ENCODE peak calls at places on chromosomes 12 and 14, in nine cellular contexts. Z is RWPE1; S is AG09309; N is transverse colon; O is endothelial cell; Y is foreskin keratinocyte; B is CD8-positive, alpha-beta T cell; X is left ventricle myocardium inferior; F is progenitor cell of endocrine pancreas. Q is an unnamed sample.

GRCh38 chr12:63826002-63826585 is 18.4 kb upstream of the SRGAP1 start:
- DNase-seq in N (no peak), Y (peak; percentile 43), B (no peak), F (no peak), O (no peak), S (peak; percentile 58), X (no peak), Z (peak; percentile 72), Q (no peak)

GRCh38 chr14:95652690-95653089 is 33.5 kb upstream of the TCL1B start:
- DNase-seq in X (no peak), Z (no peak), Y (no peak), B (no peak), F (no peak), N (no peak), O (no peak), S (no peak), Q (no peak)

GRCh38 chr14:32006267-32007110 is 70.6 kb upstream of the ARHGAP5 start:
- DNase-seq in S (no peak), F (no peak), B (no peak), Z (no peak), O (no peak), Y (no peak), X (no peak), N (no peak), Q (no peak)

GRCh38 chr14:102784892-102785597 is 7.8 kb downstream of the TRAF3 start:
- DNase-seq in S (no peak), Z (no peak), X (no peak), O (no peak), F (no peak), B (no peak), N (no peak), Y (no peak), Q (no peak)

GRCh38 chr12:90979936-90980335 is 24.8 kb downstream of the EPYC start:
- DNase-seq in O (no peak), B (no peak), Y (no peak), X (no peak), Z (no peak), N (no peak), F (no peak), S (peak; percentile 43), Q (no peak)

GRCh38 chr14:50666772-50667490 is 1.2 kb downstream of the SAV1 start:
- DNase-seq in O (peak; percentile 34), N (peak; percentile 56), B (peak; percentile 6), Y (peak; percentile 61), X (no peak), S (no peak), Z (no peak), F (no peak), Q (no peak)

GRCh38 chr12:53414756-53415417 is 8.8 kb upstream of the AMHR2 start:
- DNase-seq in Z (no peak), F (no peak), O (no peak), Y (no peak), N (no peak), B (no peak), S (no peak), X (no peak), Q (no peak)

GRCh38 chr12:13836116-13836515 is 145.3 kb downstream of the GRIN2B start:
- DNase-seq in O (no peak), Y (no peak), F (no peak), B (no peak), Z (no peak), N (no peak), S (no peak), X (no peak), Q (no peak)

GRCh38 chr12:12439636-12440035 is 82.8 kb downstream of the BORCS5 start:
- DNase-seq in S (no peak), B (no peak), X (no peak), O (no peak), N (no peak), Y (peak; percentile 94), F (no peak), Z (peak; percentile 90), Q (no peak)

GRCh38 chr12:122085571-122085970 is 7.0 kb downstream of the MLXIP start:
- DNase-seq in O (no peak), S (no peak), B (no peak), Z (no peak), Y (no peak), X (no peak), F (no peak), N (no peak), Q (no peak)

DNA sequence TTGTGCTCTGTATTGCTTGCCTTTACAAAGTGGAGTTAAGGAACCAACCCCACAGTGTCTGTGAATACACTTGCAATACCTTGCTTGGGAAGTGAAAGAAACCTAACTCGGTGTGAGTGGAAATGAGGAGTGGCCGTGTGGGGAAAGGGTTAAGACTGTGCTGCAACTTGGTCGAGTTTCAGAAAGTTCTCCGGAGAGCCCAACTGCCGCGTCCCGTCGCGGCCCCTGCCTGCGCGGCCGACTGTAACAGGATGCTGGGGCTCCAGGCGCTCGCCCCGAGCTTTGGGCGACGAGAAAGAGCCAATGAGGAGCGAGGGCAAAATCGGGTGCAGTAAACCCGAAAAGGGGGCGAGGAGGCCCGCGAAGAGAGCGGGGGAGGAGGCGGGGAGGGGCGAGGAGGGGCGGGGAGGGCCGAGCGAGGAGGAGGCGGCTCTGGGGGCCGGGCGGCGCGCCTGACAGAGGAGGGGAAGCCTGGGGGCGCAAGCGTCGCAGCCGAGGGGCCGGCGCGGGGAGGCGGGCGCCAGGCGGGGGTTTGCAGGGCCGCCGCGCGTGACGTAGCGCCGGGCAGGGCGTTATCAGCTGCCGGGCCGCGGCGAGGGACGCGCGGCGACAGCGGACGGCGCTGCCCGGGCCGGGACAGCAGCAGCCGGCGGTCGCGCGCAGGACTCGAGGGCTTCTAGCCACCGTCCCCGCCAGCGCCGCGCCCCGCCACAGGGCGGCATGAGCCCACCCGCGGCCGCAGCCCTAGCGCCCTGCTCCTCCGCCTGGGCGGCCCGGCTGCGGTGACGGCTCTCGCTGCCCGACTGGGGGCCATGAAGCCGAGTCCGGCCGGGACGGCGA is at the start of gene DACT1:
- DNase-seq in X (peak; percentile 76), B (peak; percentile 31), O (peak; percentile 54), F (peak; percentile 63), S (peak; percentile 57), Z (peak; percentile 17), Y (no peak), N (peak; percentile 50), Q (peak; percentile 51)
- TF ChIP-seq CTCF in X (no peak), B (no peak), O (no peak), F (no peak), S (no peak), Z (no peak), Y (no peak), N (no peak), Q (no peak)

GRCh38 chr14:55077155-55077554 is 25.7 kb downstream of the MAPK1IP1L start:
- DNase-seq in B (no peak), N (peak; percentile 37), X (no peak), Z (peak; percentile 40), F (no peak), S (no peak), Y (peak; percentile 94), O (no peak), Q (no peak)
- TF ChIP-seq CTCF in B (no peak), N (no peak), X (no peak), Z (no peak), F (no peak), S (no peak), Y (no peak), O (no peak), Q (no peak)

DNA sequence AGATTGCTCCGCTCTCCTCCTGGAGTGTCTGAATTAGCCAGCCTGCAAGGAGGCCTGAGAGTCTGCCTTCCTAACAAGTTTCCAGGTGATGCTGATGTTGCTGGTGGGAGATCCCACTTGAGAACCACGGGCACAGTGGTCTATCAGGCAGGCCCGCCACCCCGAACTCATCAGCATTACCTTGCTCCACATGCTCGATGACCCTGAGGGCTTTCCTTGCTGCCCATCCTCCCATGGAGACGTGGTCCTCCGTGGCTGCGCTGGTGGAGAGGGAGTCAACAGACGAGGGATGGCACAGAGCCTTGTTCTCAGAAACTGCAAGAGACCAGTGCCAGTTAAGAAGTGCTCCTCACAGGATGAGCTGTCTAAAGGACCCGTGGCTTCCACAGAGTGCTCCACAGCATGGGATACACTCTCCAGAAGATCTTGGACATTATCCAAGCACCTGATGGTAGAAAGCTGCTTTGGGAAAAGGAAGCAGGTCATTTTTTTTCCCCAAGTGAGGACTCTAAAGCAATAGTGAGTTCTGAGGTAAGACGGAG is 18.3 kb downstream of the HAL start:
- DNase-seq in X (no peak), Z (no peak), B (no peak), S (no peak), O (no peak), Y (no peak), N (no peak), F (no peak), Q (no peak)
- TF ChIP-seq CTCF in X (no peak), Z (no peak), B (no peak), S (no peak), O (no peak), Y (no peak), N (no peak), F (no peak), Q (no peak)

GRCh38 chr12:87670448-87670847 is 358.8 kb downstream of the C12orf50 start:
- DNase-seq in Y (no peak), X (no peak), Z (no peak), B (no peak), S (no peak), F (no peak), O (no peak), N (no peak), Q (no peak)

GRCh38 chr12:87671757-87672156 is 357.4 kb downstream of the C12orf50 start:
- DNase-seq in N (no peak), S (no peak), B (no peak), F (no peak), Z (no peak), Y (no peak), O (no peak), X (no peak), Q (no peak)

GRCh38 chr12:87661770-87662402 is 367.3 kb downstream of the C12orf50 start:
- DNase-seq in Y (peak; percentile 24), X (no peak), Z (peak; percentile 8), S (no peak), B (no peak), N (no peak), O (no peak), F (no peak), Q (no peak)

GRCh38 chr12:87667378-87667777 is 361.8 kb downstream of the C12orf50 start:
- DNase-seq in S (no peak), Z (peak; percentile 16), O (no peak), B (no peak), N (no peak), F (no peak), Y (peak; percentile 46), X (no peak), Q (no peak)
- TF ChIP-seq CTCF in S (no peak), Z (no peak), O (no peak), B (no peak), N (no peak), F (peak; percentile 12), Y (peak; percentile 70), X (peak; percentile 47), Q (no peak)